ENCODE peak calls at places on chromosomes 12 and 14, in four cellular contexts. I, D, M and Q are unnamed samples.

GRCh38 chr12:58889557-58889956 is 30.7 kb downstream of the LRIG3 start:
- DNase-seq in I (no peak), M (no peak), D (no peak), Q (no peak)

GRCh38 chr12:104709692-104710435 is 248.2 kb downstream of the SLC41A2 start:
- DNase-seq in D (no peak), M (no peak), I (no peak), Q (no peak)

GRCh38 chr14:102500190-102500661 is 9.3 kb downstream of the ANKRD9 start:
- DNase-seq in D (no peak), M (peak), I (no peak), Q (no peak)

GRCh38 chr14:98347686-98348085 is 924.3 kb downstream of the BCL11B start:
- DNase-seq in D (no peak), M (no peak), I (no peak), Q (no peak)

GRCh38 chr12:109920266-109920780 is 20.2 kb downstream of the TCHP start:
- DNase-seq in M (no peak), D (no peak), I (no peak), Q (no peak)

GRCh38 chr14:91119556-91120311 is 5.9 kb downstream of the DGLUCY start:
- DNase-seq in I (peak), M (no peak), D (no peak), Q (peak)

GRCh38 chr14:62076825-62077660 is 314.8 kb downstream of the SNAPC1 start:
- DNase-seq in M (no peak), I (no peak), D (no peak), Q (no peak)

GRCh38 chr12:113994051-113994450 is 27.9 kb upstream of the RBM19 start:
- DNase-seq in I (no peak), D (no peak), M (no peak), Q (no peak)

GRCh38 chr14:106228541-106229158 is 702.3 kb downstream of the TMEM121 start:
- DNase-seq in D (no peak), I (no peak), M (no peak), Q (no peak)

GRCh38 chr14:33682746-33683145 is 268.1 kb downstream of the EGLN3 start:
- DNase-seq in I (no peak), D (no peak), M (no peak), Q (no peak)

GRCh38 chr12:111780615-111781014 is 13.9 kb downstream of the ALDH2 start:
- DNase-seq in I (no peak), M (no peak), D (no peak), Q (no peak)

GRCh38 chr12:108861878-108862587 is 4.7 kb upstream of the SSH1 start:
- DNase-seq in D (no peak), I (no peak), M (no peak), Q (no peak)

GRCh38 chr14:54348923-54349615 is 47.7 kb upstream of the CDKN3 start:
- DNase-seq in I (no peak), D (no peak), M (no peak), Q (no peak)

GRCh38 chr12:49260165-49260564 is 4.7 kb upstream of the TUBA1C start:
- DNase-seq in M (no peak), D (no peak), I (no peak), Q (no peak)

DNA sequence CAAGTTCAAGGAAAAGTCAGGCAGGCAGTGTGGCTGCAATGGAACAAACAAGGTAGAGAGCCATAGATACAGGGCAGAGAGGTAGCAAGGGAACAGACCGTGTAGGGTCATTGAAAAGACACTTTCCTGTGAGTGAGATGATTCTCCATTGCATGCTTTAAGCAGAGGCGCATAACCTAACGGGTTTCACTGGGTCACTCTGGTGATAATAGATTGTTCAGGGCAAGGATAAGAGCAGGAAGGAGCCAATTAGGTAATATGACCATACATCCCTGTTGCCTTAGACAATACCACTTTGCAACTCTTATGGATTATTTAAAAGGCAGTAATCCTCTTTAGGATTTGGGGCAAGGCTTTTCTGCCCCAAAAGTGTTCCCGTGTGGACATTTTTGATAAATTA is 214.1 kb downstream of the PTPRO start:
- DNase-seq in M (no peak), D (no peak), I (no peak), Q (no peak)
- TF ChIP-seq TCF7L2 in M (no peak), D (no peak), I (no peak), Q (no peak)

GRCh38 chr12:65725376-65725775 is 98.9 kb upstream of the HMGA2 start:
- DNase-seq in I (no peak), M (no peak), D (no peak), Q (peak)
- TF ChIP-seq REST in I (no peak), M (no peak), D (no peak), Q (no peak)

DNA sequence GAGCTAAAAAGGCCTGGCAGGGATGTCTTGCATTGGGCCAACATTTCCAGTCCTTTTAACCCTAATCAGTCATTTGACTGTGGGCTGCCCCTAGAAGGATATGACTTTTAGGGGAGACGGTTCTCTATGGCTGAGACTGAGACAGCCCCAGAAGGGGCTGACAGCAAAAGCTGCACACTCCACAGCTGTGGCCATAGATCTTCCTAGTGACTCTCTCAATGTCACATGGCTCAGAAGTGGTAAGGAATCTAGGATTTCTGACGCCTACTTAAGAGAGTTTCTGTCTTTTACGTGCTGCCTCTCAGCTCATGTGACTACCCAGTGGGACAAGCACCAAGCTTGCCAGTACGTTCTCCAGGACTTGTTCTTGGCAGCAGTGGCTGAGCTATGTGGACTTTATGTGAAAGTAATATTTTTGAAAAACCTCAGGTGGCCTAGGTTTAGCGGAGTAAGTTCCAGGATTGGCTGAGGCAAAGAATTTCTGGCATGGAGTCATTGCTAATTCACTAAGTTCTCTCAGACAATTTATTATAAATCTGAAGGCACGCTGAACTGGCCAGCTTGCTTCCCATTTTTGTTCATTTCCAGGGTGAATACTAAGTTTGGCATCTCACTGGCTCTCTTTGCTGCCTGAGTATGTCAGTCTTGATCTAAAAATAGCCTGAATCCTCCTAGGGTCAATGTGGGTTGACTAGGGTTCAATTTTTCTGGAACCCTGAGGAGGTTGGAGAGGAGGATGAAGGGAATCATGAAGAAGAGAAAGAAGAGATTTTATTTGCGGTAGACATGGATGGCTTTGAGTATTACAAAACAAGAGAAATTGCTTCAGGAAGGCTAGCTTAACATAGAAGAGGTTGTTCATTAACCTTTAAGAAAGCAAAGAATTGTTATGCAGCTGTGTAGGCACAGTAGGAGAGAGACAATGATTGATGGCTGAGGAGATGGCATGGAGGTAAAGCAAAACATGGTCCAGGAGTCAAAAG is 271.8 kb downstream of the AEBP2 start:
- DNase-seq in M (no peak), I (no peak), D (peak), Q (no peak)
- TF ChIP-seq TCF7L2 in M (no peak), I (no peak), D (no peak), Q (no peak)

GRCh38 chr12:75571204-75571603 is 59.8 kb upstream of the KRR1 start:
- DNase-seq in M (no peak), I (no peak), D (peak), Q (no peak)
- TF ChIP-seq REST in M (no peak), I (no peak), D (no peak), Q (no peak)

DNA sequence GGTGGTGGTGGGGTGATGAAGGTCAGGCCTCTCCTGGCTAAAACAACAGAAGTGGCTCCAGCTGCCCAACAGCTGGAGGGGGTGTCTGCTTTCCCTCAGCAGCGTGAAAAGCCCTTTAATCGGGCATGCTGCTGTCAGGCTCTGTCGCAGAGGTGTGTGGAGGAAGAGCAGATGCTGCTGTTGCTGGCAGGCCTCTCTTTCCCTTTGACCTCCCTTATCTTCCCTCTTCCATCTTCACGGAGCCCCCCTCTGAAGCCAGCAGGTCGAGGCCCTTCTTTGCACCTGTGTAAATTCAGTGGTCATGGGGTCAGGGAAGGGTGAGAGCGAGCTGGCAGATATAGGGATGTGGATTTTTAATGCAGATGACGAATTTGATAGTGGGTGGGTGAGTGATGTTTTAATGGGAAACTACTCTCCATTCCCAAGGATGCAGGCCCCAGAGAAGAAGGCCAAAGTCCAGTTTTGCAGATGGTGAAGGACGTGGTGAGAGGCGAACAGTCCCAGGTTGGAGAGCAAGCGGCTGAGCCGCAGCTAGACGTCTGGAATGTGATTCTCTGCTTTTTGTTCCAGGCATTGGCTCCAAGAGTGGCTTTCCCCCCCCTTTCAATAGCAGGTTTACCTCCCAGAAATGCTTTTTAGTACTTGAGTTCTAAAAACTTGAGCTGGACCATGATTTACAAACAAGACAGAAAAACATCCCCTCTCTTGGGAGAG is 64.0 kb downstream of the SMOC1 start:
- DNase-seq in M (no peak), D (peak), I (no peak), Q (no peak)
- TF ChIP-seq TCF7L2 in M (no peak), D (no peak), I (no peak), Q (no peak)

DNA sequence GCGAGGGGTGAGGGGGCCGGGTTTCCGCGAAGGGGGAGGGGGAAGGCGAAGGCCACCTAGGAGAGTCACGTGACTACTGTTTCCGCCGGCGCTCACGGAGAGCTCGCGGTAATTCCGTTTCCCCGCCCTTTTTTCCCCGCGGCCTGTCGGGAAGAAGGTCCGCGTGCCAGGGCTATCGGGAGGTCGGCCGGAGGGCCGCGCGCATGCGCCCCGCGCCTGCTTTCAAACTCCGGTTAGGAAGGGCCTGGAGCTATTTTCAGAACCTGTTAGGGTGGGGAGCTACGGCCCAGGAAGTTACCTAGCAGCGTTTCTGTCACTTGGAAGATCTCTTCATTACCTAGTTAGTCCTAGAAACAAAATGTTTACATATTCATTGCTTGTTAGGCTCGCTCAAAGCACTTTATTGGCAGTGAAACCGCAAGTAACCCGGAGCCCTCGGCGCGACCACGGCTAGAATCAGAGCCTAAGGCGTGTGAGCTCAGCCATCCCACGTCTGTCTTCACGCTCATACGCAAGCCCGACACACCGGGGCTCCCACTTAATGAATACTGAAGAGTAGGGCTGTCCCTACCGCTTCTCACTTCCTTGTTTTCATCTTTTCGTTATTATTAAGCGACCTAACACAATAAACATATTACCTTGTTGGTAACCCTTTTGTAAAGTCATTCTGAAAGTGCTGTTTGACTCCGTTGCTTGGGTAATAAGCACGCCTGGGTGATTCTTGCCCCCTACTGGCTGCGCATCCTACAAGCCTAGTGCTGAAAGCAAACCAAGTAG is 682 bp upstream of the SBNO1 start:
- DNase-seq in M (peak), I (peak), D (peak), Q (peak)
- TF ChIP-seq REST in M (peak), I (no peak), D (no peak), Q (no peak)

GRCh38 chr14:77372304-77372841 is 4.5 kb downstream of the TMED8 start:
- DNase-seq in D (peak), M (no peak), I (no peak), Q (no peak)

GRCh38 chr14:77364146-77364545 is 12.7 kb downstream of the TMED8 start:
- DNase-seq in I (no peak), D (no peak), M (no peak), Q (no peak)

GRCh38 chr14:77369280-77369679 is 7.6 kb downstream of the TMED8 start:
- DNase-seq in I (no peak), D (no peak), M (no peak), Q (no peak)
- TF ChIP-seq TCF7L2 in I (no peak), D (no peak), M (no peak), Q (no peak)

GRCh38 chr14:104752735-104753527 is at the start of gene SIVA1:
- DNase-seq in M (peak), I (peak), D (peak), Q (peak)
- TF ChIP-seq REST in M (peak), I (no peak), D (no peak), Q (no peak)

DNA sequence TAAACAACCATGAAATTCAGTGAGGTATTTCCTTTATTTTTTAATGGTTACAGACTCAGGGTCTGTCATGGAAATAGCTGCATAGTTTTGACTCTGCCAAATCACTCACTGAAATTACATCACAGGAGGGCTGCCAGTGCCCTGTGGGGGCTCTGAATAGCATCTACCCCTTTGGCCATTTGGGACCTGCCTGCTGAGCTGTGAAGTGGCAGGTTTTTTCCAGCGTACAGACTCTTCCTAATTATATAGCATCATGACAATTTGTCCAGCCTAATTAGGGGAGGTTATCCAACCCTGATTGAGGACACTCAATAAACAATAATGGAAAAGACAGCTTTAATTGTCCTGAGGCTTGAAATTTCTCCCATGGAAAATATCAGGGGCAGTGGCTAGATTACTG is 1.8 kb upstream of the COCH start:
- DNase-seq in D (no peak), M (no peak), I (no peak), Q (no peak)
- TF ChIP-seq TCF7L2 in D (no peak), M (no peak), I (no peak), Q (no peak)

GRCh38 chr12:41437578-41437977 is 249.5 kb downstream of the PDZRN4 start:
- DNase-seq in I (no peak), D (no peak), M (no peak), Q (no peak)
- TF ChIP-seq REST in I (no peak), D (no peak), M (no peak), Q (no peak)